ENCODE peak calls at places on chromosomes 13 and 19, in ten cellular contexts. M is NB4, U is A549, H is uterus, B is GM12878, R is adrenal gland, D is IMR-90, L is esophagus muscularis mucosa, W is stomach, K is ovary. J is an unnamed sample.

GRCh38 chr13:20171364-20171763 is 10.5 kb upstream of the GJA3 start:
- DNase-seq in M (no peak), U (no peak), H (no peak), B (no peak), R (no peak), D (no peak), L (no peak), W (no peak), K (no peak), J (no peak)

GRCh38 chr19:16363133-16363851 is 38.7 kb downstream of the KLF2 start:
- DNase-seq in M (no peak), U (no peak), H (no peak), B (no peak), R (no peak), D (no peak), L (no peak), W (peak), K (no peak), J (no peak)

GRCh38 chr13:34458756-34459462 is 483.2 kb upstream of the NBEA start:
- DNase-seq in M (no peak), U (peak), H (peak), B (no peak), R (no peak), D (no peak), L (peak), W (no peak), K (no peak), J (no peak)

GRCh38 chr13:62933809-62934208 is 1518.2 kb upstream of the PCDH20 start:
- DNase-seq in M (no peak), U (no peak), H (no peak), B (no peak), R (no peak), D (no peak), L (no peak), W (no peak), K (no peak), J (no peak)

GRCh38 chr19:41591951-41592562 is 16.1 kb downstream of the CEACAM21 start:
- DNase-seq in M (no peak), U (no peak), H (no peak), B (no peak), R (no peak), D (no peak), L (no peak), W (no peak), K (no peak), J (no peak)

GRCh38 chr19:16001481-16002312 is 52.9 kb downstream of the OR10H4 start:
- DNase-seq in M (peak), U (no peak), H (peak), B (peak), R (peak), D (peak), L (peak), W (no peak), K (no peak), J (no peak)

GRCh38 chr19:33052352-33052972 is 12.2 kb downstream of the RHPN2 start:
- DNase-seq in M (peak), U (peak), H (peak), B (no peak), R (no peak), D (peak), L (no peak), W (peak), K (no peak), J (no peak)

GRCh38 chr19:40687525-40688016 is 2.9 kb downstream of the NUMBL start:
- DNase-seq in M (no peak), U (peak), H (peak), B (peak), R (peak), D (peak), L (peak), W (peak), K (peak), J (peak)

DNA sequence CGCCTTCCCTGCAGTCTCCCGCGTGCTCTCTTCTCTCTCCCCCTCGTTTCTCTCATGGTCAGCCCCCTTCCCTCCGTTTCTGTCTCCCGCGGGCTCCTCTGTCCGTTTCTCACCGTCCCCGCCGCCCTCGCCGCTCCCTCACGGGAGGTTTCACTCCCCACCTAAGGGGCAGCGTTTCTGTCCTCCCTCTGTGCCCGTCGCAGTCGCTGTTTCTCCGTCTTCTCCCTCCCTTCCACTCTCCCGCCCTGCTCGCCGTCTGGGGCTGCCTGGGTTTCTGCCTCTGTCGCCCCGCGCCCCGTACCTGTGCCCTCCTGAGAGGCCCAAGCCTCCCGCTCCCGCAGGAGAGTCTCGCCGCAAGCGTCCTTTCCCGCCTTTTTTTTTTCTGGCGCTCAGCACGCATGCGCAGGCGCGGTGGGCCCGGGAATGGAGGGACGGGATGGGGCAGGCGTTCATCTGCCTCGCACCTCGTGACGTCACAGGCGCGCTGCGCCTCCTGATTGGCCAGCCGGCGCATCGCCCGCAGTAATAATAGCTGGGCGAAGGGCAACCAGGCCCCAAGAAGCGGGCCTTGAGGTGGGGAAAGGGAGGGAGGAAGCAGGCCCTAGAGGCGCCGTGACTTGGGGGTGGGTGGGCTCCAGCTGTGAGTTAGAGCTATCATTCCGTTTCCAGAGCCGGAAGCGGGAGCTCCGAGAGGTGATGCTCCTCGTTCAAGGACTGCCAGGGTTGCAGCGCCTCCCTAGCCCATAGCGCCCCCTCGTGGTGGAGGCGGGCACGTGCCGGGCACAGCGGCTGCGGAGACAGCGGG is 15.4 kb downstream of the SSC5D start:
- DNase-seq in M (peak), U (peak), H (peak), B (peak), R (peak), D (peak), L (peak), W (peak), K (peak), J (peak)
- TF ChIP-seq POLR2A in M (no peak), U (no peak), H (peak), B (peak), R (no peak), D (peak), L (no peak), W (no peak), K (peak), J (no peak)

DNA sequence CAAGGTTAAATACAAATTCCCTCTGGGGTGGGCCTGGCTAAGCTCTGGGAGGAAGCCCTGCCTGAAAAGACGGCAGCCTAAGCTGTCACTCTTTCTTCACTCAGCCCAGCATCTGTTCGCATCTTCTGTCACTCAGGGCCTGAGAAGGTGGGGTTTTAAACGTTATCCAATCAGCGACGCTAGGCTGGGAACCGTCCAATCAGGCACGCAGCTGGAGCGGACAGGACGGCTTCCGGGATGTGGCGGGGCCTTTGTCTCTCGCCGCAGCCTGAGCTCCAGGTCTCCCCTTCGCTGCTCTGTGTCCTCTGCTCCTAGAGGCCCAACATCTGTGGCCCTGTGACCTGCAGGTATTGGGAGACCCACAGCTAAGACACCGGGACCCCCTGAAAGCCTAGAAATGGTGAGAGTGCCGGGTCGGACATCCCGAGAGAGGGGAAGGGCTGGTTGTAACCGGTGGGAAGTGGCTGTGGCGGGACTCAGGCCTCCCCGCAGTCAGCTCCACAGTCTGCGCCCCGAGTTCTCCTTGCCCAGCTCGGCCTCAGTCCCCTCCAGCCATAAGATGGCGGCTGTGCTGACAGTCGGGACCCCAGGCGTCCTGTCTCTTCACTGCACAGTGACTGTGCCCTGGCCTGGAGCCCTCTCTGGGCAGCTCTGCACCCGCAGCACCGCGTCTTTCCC is at the start of gene ZNF431:
- DNase-seq in M (peak), U (peak), H (peak), B (peak), R (peak), D (peak), L (peak), W (peak), K (peak), J (peak)
- TF ChIP-seq POLR2A in M (peak), U (peak), H (peak), B (peak), R (peak), D (peak), L (no peak), W (no peak), K (peak), J (peak)

GRCh38 chr19:36772341-36773222 is at the start of gene ZNF850:
- DNase-seq in M (peak), U (peak), H (peak), B (peak), R (peak), D (peak), L (peak), W (peak), K (peak), J (peak)
- TF ChIP-seq POLR2A in M (peak), U (peak), H (peak), B (peak), R (peak), D (no peak), L (no peak), W (no peak), K (no peak), J (peak)

DNA sequence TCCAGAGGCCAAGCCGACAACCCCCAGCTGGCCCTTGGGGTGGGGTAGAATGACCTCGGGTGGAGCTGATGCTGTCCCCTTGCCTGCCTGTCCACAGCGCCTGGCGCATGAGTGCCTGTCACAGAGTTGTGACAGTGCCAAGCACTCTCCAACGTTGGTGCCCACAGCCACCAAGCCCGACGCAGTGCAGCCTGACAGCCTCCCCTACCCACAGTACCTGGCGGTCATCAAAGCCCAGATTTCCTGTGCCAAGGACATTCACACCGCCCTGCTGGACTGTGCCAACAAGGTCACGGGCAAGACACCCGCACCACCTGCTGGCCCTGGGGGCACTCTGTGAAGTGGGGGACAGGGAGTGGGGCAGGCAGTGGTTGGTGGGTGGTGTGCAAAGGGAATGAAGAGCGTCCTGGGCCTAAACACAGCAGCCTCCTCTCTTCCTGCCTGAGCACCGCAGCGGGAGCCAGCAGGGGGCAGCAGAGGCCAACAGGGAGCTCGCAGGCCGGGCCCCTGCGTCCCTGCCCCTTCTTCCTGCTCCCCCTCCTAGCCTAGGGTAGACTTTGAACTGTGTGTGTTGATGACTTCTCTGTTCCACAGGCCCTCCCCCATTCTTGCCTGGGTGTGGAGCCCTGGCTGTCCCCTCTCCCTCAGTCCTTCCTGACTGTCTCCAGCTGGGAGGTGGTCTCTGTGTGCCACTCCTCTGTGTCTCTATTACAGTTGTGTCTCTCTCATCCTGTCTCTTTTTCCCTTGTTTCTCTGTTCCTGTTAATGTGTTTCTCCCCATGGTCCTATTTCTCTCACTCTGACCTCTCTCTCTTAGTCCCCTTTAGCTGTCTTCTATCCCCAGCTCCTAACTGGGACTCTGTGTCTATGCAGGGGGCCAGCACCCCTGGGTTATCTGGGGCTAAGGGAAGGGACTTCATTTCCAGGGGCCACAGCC is 6.5 kb downstream of the MED29 start:
- DNase-seq in M (peak), U (peak), H (peak), B (no peak), R (peak), D (peak), L (peak), W (peak), K (peak), J (peak)
- TF ChIP-seq POLR2A in M (no peak), U (peak), H (peak), B (no peak), R (no peak), D (peak), L (no peak), W (no peak), K (peak), J (no peak)